ENCODE peak calls at places on chromosome 2, in ten cellular contexts. One of them, this sample, is unnamed.

GRCh38 chr2:42193722-42194187 is 24.6 kb downstream of the EML4 start:
- DNase-seq in upper lobe of left lung: no peak
- DNase-seq in IMR-90: peak; percentile 46
- DNase-seq in lung: no peak
- DNase-seq in neural progenitor cell: no peak
- DNase-seq in pancreas: no peak
- DNase-seq in heart left ventricle: no peak
- DNase-seq in kidney: no peak
- DNase-seq in psoas muscle: no peak
- DNase-seq in hepatocyte: no peak
- DNase-seq in this sample: no peak

GRCh38 chr2:84302513-84303412 is 156.3 kb downstream of the SUCLG1 start:
- DNase-seq in upper lobe of left lung: no peak
- DNase-seq in IMR-90: peak; percentile 43
- DNase-seq in lung: peak; percentile 34
- DNase-seq in neural progenitor cell: peak; percentile 69
- DNase-seq in pancreas: no peak
- DNase-seq in heart left ventricle: no peak
- DNase-seq in kidney: no peak
- DNase-seq in psoas muscle: no peak
- DNase-seq in hepatocyte: peak; percentile 80
- DNase-seq in this sample: peak; percentile 75

GRCh38 chr2:2571301-2572198 is 240.5 kb upstream of the MYT1L start:
- DNase-seq in upper lobe of left lung: peak; percentile 72
- DNase-seq in IMR-90: no peak
- DNase-seq in lung: no peak
- DNase-seq in neural progenitor cell: peak; percentile 26
- DNase-seq in pancreas: no peak
- DNase-seq in heart left ventricle: no peak
- DNase-seq in kidney: no peak
- DNase-seq in psoas muscle: peak; percentile 21
- DNase-seq in hepatocyte: no peak
- DNase-seq in this sample: no peak

GRCh38 chr2:31233216-31233615 is 736 bp upstream of the EHD3 start:
- DNase-seq in upper lobe of left lung: no peak
- DNase-seq in IMR-90: no peak
- DNase-seq in lung: no peak
- DNase-seq in neural progenitor cell: no peak
- DNase-seq in pancreas: no peak
- DNase-seq in heart left ventricle: no peak
- DNase-seq in kidney: no peak
- DNase-seq in psoas muscle: no peak
- DNase-seq in hepatocyte: no peak
- DNase-seq in this sample: no peak

GRCh38 chr2:197672494-197672893 is 2.9 kb downstream of the RFTN2 start:
- DNase-seq in upper lobe of left lung: no peak
- DNase-seq in IMR-90: no peak
- DNase-seq in lung: no peak
- DNase-seq in neural progenitor cell: no peak
- DNase-seq in pancreas: no peak
- DNase-seq in heart left ventricle: no peak
- DNase-seq in kidney: no peak
- DNase-seq in psoas muscle: no peak
- DNase-seq in hepatocyte: no peak
- DNase-seq in this sample: no peak

GRCh38 chr2:235011929-235012631 is 60.3 kb downstream of the SH3BP4 start:
- DNase-seq in upper lobe of left lung: no peak
- DNase-seq in IMR-90: no peak
- DNase-seq in lung: no peak
- DNase-seq in neural progenitor cell: peak; percentile 88
- DNase-seq in pancreas: no peak
- DNase-seq in heart left ventricle: no peak
- DNase-seq in kidney: peak; percentile 45
- DNase-seq in psoas muscle: peak; percentile 61
- DNase-seq in hepatocyte: no peak
- DNase-seq in this sample: no peak

GRCh38 chr2:105712166-105712915 is 32.4 kb upstream of the NCK2 start:
- DNase-seq in upper lobe of left lung: no peak
- DNase-seq in IMR-90: no peak
- DNase-seq in lung: no peak
- DNase-seq in neural progenitor cell: peak; percentile 13
- DNase-seq in pancreas: no peak
- DNase-seq in heart left ventricle: no peak
- DNase-seq in kidney: no peak
- DNase-seq in psoas muscle: no peak
- DNase-seq in hepatocyte: no peak
- DNase-seq in this sample: no peak

GRCh38 chr2:227410191-227410590 is 22.4 kb upstream of the SCYGR1 start:
- DNase-seq in upper lobe of left lung: no peak
- DNase-seq in IMR-90: no peak
- DNase-seq in lung: no peak
- DNase-seq in neural progenitor cell: no peak
- DNase-seq in pancreas: no peak
- DNase-seq in heart left ventricle: no peak
- DNase-seq in kidney: no peak
- DNase-seq in psoas muscle: no peak
- DNase-seq in hepatocyte: no peak
- DNase-seq in this sample: no peak

GRCh38 chr2:63984606-63985359 is 34.4 kb downstream of the VPS54 start:
- DNase-seq in upper lobe of left lung: no peak
- DNase-seq in IMR-90: no peak
- DNase-seq in lung: no peak
- DNase-seq in neural progenitor cell: no peak
- DNase-seq in pancreas: no peak
- DNase-seq in heart left ventricle: no peak
- DNase-seq in kidney: no peak
- DNase-seq in psoas muscle: no peak
- DNase-seq in hepatocyte: no peak
- DNase-seq in this sample: no peak

GRCh38 chr2:164023896-164024295 is 288.1 kb upstream of the FIGN start:
- DNase-seq in upper lobe of left lung: peak; percentile 71
- DNase-seq in IMR-90: no peak
- DNase-seq in lung: no peak
- DNase-seq in neural progenitor cell: no peak
- DNase-seq in pancreas: no peak
- DNase-seq in heart left ventricle: peak; percentile 58
- DNase-seq in kidney: no peak
- DNase-seq in psoas muscle: no peak
- DNase-seq in hepatocyte: no peak
- DNase-seq in this sample: no peak

GRCh38 chr2:205892141-205893064 is 193.6 kb downstream of the INO80D start:
- DNase-seq in upper lobe of left lung: no peak
- DNase-seq in IMR-90: peak; percentile 46
- DNase-seq in lung: peak; percentile 60
- DNase-seq in neural progenitor cell: peak; percentile 61
- DNase-seq in pancreas: peak; percentile 53
- DNase-seq in heart left ventricle: no peak
- DNase-seq in kidney: no peak
- DNase-seq in psoas muscle: no peak
- DNase-seq in hepatocyte: no peak
- DNase-seq in this sample: no peak

GRCh38 chr2:197932374-197932773 is 128.0 kb downstream of the PLCL1 start:
- DNase-seq in upper lobe of left lung: no peak
- DNase-seq in IMR-90: no peak
- DNase-seq in lung: no peak
- DNase-seq in neural progenitor cell: no peak
- DNase-seq in pancreas: no peak
- DNase-seq in heart left ventricle: no peak
- DNase-seq in kidney: no peak
- DNase-seq in psoas muscle: no peak
- DNase-seq in hepatocyte: no peak
- DNase-seq in this sample: no peak

GRCh38 chr2:67895171-67895941 is 167.4 kb downstream of the C1D start:
- DNase-seq in upper lobe of left lung: no peak
- DNase-seq in IMR-90: no peak
- DNase-seq in lung: no peak
- DNase-seq in neural progenitor cell: no peak
- DNase-seq in pancreas: no peak
- DNase-seq in heart left ventricle: peak; percentile 33
- DNase-seq in kidney: peak; percentile 83
- DNase-seq in psoas muscle: peak; percentile 65
- DNase-seq in hepatocyte: peak; percentile 18
- DNase-seq in this sample: no peak

DNA sequence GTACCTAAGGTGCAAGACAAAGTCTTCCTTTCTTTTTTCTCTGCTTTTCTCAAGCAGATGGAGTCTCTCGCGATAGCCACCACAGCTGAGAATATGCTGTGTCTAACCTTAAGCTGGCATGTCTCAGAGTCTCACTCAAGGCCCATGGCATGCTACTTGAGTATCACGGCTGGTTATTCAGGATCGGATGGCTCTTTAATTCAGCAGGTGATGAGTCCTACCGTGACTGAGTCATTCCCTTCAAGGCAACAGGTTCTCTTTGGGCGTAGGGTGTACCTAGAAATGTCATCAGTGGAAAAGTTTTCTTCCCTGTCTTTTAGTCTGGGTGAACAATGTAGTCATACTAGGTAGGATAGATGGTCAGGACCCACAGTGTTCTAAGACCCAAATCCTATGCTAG is 136.2 kb downstream of the DIS3L2 start:
- DNase-seq in upper lobe of left lung: no peak
- DNase-seq in IMR-90: no peak
- DNase-seq in lung: no peak
- DNase-seq in neural progenitor cell: no peak
- DNase-seq in pancreas: no peak
- DNase-seq in heart left ventricle: no peak
- DNase-seq in kidney: no peak
- DNase-seq in psoas muscle: no peak
- DNase-seq in hepatocyte: no peak
- DNase-seq in this sample: no peak
- H3K9me3 ChIP-seq in upper lobe of left lung: no peaks in the 10 kb centered on the region
- H3K9me3 ChIP-seq in IMR-90: no peaks in the 10 kb centered on the region
- H3K9me3 ChIP-seq in lung: peaks cover 2% of the 10 kb centered on the region
- H3K9me3 ChIP-seq in neural progenitor cell: no peaks in the 10 kb centered on the region
- H3K9me3 ChIP-seq in pancreas: no peaks in the 10 kb centered on the region
- H3K9me3 ChIP-seq in heart left ventricle: peaks cover 18% of the 10 kb centered on the region
- H3K9me3 ChIP-seq in kidney: peaks cover 6% of the 10 kb centered on the region
- H3K9me3 ChIP-seq in psoas muscle: peaks cover 4% of the 10 kb centered on the region
- H3K9me3 ChIP-seq in hepatocyte: no peaks in the 10 kb centered on the region
- H3K9me3 ChIP-seq in this sample: peaks cover 20% of the 10 kb centered on the region

DNA sequence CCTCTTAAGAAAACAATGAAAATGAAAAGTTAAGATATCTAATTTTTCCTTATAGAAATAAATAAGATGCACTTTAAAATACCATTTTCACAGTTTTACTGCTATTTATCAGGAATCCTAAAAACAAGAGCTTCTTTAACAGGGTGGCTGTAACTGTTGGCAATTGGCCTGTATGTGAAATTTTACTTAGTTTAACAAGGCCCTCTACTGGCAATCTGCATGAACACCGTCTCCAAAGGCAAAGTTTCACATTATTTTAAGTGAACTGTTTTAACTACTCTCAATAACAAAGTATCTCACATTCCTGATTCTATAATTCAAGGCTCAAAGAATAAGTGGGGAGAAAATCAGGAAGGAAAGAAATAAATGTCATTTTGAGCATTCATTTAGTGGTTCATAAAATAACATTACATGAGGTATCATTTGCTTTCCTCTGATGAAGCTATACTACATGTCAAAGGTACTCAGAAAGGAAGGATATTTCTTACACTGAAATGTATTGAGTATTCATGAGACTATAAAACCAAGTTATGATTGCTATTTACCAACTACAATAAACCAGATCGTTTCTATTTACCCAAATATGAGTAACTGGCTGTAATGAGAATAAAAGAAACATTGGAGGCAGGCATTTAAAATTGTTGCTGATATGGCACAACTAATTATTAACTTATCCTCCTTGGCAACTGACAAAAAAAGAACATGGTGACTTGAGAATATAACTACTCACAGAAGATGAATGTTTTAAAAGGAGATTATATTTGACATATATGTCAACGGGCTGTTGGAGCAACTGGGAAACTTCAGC is 7.0 kb downstream of the NCKAP5 start:
- DNase-seq in upper lobe of left lung: no peak
- DNase-seq in IMR-90: peak; percentile 90
- DNase-seq in lung: no peak
- DNase-seq in neural progenitor cell: peak; percentile 66
- DNase-seq in pancreas: no peak
- DNase-seq in heart left ventricle: no peak
- DNase-seq in kidney: no peak
- DNase-seq in psoas muscle: no peak
- DNase-seq in hepatocyte: peak; percentile 76
- DNase-seq in this sample: no peak
- TF ChIP-seq CTCF in upper lobe of left lung: peak; percentile 53
- TF ChIP-seq CTCF in IMR-90: peak; percentile 81
- TF ChIP-seq CTCF in lung: peak; percentile 44
- TF ChIP-seq CTCF in neural progenitor cell: peak; percentile 81
- TF ChIP-seq CTCF in pancreas: peak; percentile 56
- TF ChIP-seq CTCF in heart left ventricle: peak; percentile 69
- TF ChIP-seq CTCF in kidney: peak; percentile 67
- TF ChIP-seq CTCF in psoas muscle: peak; percentile 51
- TF ChIP-seq CTCF in hepatocyte: peak; percentile 85
- TF ChIP-seq CTCF in this sample: peak; percentile 42

DNA sequence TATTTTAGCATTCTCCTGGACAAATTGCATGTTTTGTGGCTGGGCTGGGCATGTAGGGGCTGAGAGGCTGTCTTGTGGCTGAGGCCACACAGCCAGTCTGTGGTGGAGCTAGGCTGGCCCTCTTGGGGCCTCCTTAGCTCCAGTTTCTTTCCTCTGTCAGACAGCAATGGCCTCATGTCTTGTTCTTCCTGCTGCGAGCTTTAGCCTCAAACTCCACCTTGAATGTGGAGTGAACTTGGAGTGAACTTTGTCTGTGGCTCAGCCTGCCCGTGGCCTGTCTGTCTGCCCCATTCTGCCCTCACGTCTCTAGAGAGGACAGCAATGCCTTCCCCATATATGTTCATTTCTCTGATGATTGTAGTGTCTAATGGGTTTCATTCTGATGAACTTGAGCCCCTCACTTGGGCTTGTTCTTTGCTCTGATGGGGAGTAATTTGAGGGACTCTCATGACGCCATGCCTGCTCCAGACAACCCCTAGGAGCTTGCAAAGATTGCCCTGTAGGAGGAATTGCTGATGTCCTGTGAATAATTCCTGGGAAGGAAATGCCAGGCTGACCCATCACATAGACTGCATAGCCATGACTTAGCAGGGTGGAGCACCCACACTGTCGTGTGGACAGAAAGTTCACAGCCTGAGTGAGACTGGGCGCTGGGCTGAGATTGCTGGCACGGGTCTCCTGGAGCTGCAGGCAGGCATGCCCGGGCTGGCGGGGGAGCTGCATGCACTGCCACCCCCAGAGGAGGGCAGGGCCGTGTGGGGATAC is 42.6 kb downstream of the ASAP2 start:
- DNase-seq in upper lobe of left lung: peak; percentile 60
- DNase-seq in IMR-90: peak; percentile 55
- DNase-seq in lung: no peak
- DNase-seq in neural progenitor cell: no peak
- DNase-seq in pancreas: no peak
- DNase-seq in heart left ventricle: peak; percentile 43
- DNase-seq in kidney: no peak
- DNase-seq in psoas muscle: no peak
- DNase-seq in hepatocyte: no peak
- DNase-seq in this sample: no peak
- H3K4me1 ChIP-seq in upper lobe of left lung: peaks cover 40% of the 10 kb centered on the region
- H3K4me1 ChIP-seq in IMR-90: peaks cover 44% of the 10 kb centered on the region
- H3K4me1 ChIP-seq in lung: peaks cover 15% of the 10 kb centered on the region
- H3K4me1 ChIP-seq in neural progenitor cell: peaks cover 13% of the 10 kb centered on the region
- H3K4me1 ChIP-seq in pancreas: peaks cover 18% of the 10 kb centered on the region
- H3K4me1 ChIP-seq in heart left ventricle: peaks cover 67% of the 10 kb centered on the region
- H3K4me1 ChIP-seq in kidney: peaks cover 50% of the 10 kb centered on the region
- H3K4me1 ChIP-seq in psoas muscle: peaks cover 11% of the 10 kb centered on the region
- H3K4me1 ChIP-seq in hepatocyte: peaks cover 43% of the 10 kb centered on the region
- H3K4me1 ChIP-seq in this sample: peaks cover 66% of the 10 kb centered on the region

GRCh38 chr2:137161250-137161649 is 395.9 kb downstream of the THSD7B start:
- DNase-seq in upper lobe of left lung: no peak
- DNase-seq in IMR-90: no peak
- DNase-seq in lung: no peak
- DNase-seq in neural progenitor cell: no peak
- DNase-seq in pancreas: no peak
- DNase-seq in heart left ventricle: no peak
- DNase-seq in kidney: no peak
- DNase-seq in psoas muscle: no peak
- DNase-seq in hepatocyte: no peak
- DNase-seq in this sample: no peak
- H3K9me3 ChIP-seq in upper lobe of left lung: no peaks in the 10 kb centered on the region
- H3K9me3 ChIP-seq in IMR-90: peaks cover 15% of the 10 kb centered on the region
- H3K9me3 ChIP-seq in lung: peaks cover 1% of the 10 kb centered on the region
- H3K9me3 ChIP-seq in neural progenitor cell: no peaks in the 10 kb centered on the region
- H3K9me3 ChIP-seq in pancreas: no peaks in the 10 kb centered on the region
- H3K9me3 ChIP-seq in heart left ventricle: no peaks in the 10 kb centered on the region
- H3K9me3 ChIP-seq in kidney: no peaks in the 10 kb centered on the region
- H3K9me3 ChIP-seq in psoas muscle: no peaks in the 10 kb centered on the region
- H3K9me3 ChIP-seq in hepatocyte: no peaks in the 10 kb centered on the region
- H3K9me3 ChIP-seq in this sample: no peaks in the 10 kb centered on the region

This sample was measured in mucosa of descending colon.